ENCODE peak calls at places on chromosomes 13 and 19, in five cellular contexts. One of them, this sample, is unnamed.

GRCh38 chr19:36514012-36514612 is 14.0 kb downstream of the ZNF260 start:
- DNase-seq in neuronal stem cell: no peak
- DNase-seq in H1: no peak
- DNase-seq in IMR-90: no peak
- DNase-seq in H9: no peak
- DNase-seq in this sample: peak; percentile 54

GRCh38 chr13:33259296-33259695 is 26.3 kb downstream of the STARD13 start:
- DNase-seq in IMR-90: no peak
- DNase-seq in H9: no peak
- DNase-seq in H1: no peak
- DNase-seq in neuronal stem cell: no peak
- DNase-seq in this sample: peak; percentile 63

GRCh38 chr19:15255359-15255990 is 23.2 kb upstream of the EPHX3 start:
- DNase-seq in H9: no peak
- DNase-seq in IMR-90: no peak
- DNase-seq in neuronal stem cell: no peak
- DNase-seq in H1: no peak
- DNase-seq in this sample: no peak

GRCh38 chr13:100625447-100625846 is 36.9 kb upstream of the GGACT start:
- DNase-seq in IMR-90: no peak
- DNase-seq in H1: no peak
- DNase-seq in neuronal stem cell: no peak
- DNase-seq in H9: no peak
- DNase-seq in this sample: no peak

GRCh38 chr19:40739030-40739839 is 11.0 kb downstream of the ACTMAP start:
- DNase-seq in neuronal stem cell: no peak
- DNase-seq in IMR-90: no peak
- DNase-seq in H9: no peak
- DNase-seq in H1: no peak
- DNase-seq in this sample: no peak

GRCh38 chr13:83941669-83942335 is 59.5 kb upstream of the SLITRK1 start:
- DNase-seq in H9: peak; percentile 88
- DNase-seq in H1: no peak
- DNase-seq in IMR-90: no peak
- DNase-seq in neuronal stem cell: peak; percentile 12
- DNase-seq in this sample: peak; percentile 46

GRCh38 chr13:101140087-101140770 is 276.1 kb downstream of the NALCN start:
- DNase-seq in neuronal stem cell: no peak
- DNase-seq in H9: no peak
- DNase-seq in H1: no peak
- DNase-seq in IMR-90: no peak
- DNase-seq in this sample: no peak

GRCh38 chr13:107681611-107682010 is 533.7 kb downstream of the LIG4 start:
- DNase-seq in H1: no peak
- DNase-seq in IMR-90: no peak
- DNase-seq in H9: no peak
- DNase-seq in neuronal stem cell: no peak
- DNase-seq in this sample: no peak

GRCh38 chr13:54210397-54211050 is 1181.9 kb downstream of the OLFM4 start:
- DNase-seq in IMR-90: no peak
- DNase-seq in neuronal stem cell: no peak
- DNase-seq in H1: no peak
- DNase-seq in H9: no peak
- DNase-seq in this sample: peak; percentile 68

DNA sequence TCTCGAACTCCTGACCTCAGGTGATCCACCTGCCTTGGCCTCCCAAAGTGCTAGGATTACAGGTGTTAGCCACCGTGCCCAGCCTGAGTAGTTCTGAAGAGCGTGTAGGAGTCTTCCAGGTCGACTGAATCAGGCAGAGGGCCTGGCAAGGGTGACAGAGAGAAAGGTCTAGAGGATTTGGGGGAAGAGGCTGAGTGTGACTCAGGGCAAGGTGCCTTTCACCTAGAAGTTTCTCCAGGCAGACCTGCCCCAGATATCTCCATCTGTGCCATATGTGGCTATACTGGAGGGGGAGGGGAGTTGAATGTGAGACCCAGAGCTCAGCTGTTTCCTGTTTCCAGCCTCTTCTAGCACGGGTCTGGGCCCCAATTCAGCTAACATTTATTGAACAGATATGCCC is 1.2 kb downstream of the CCDC159 start:
- DNase-seq in IMR-90: no peak
- DNase-seq in H1: no peak
- DNase-seq in neuronal stem cell: no peak
- DNase-seq in H9: no peak
- DNase-seq in this sample: no peak
- H3K4ac ChIP-seq in IMR-90: no peak overlapping the region
- H3K4ac ChIP-seq in H1: no peak overlapping the region
- H3K4ac ChIP-seq in neuronal stem cell: no peak overlapping the region
- H3K4ac ChIP-seq in H9: no peak overlapping the region
- H3K4ac ChIP-seq in this sample: no peak overlapping the region

GRCh38 chr13:44397766-44398223 is 24.2 kb downstream of the SERP2 start:
- DNase-seq in neuronal stem cell: no peak
- DNase-seq in H1: no peak
- DNase-seq in H9: no peak
- DNase-seq in IMR-90: peak; percentile 20
- DNase-seq in this sample: no peak
- H4K8ac ChIP-seq in neuronal stem cell: no peak overlapping the region
- H4K8ac ChIP-seq in H1: no peak overlapping the region
- H4K8ac ChIP-seq in H9: no peak overlapping the region
- H4K8ac ChIP-seq in IMR-90: no peak overlapping the region
- H4K8ac ChIP-seq in this sample: no peak overlapping the region

GRCh38 chr13:28557725-28558124 is 62.8 kb upstream of the FLT1 start:
- DNase-seq in H9: no peak
- DNase-seq in neuronal stem cell: no peak
- DNase-seq in H1: no peak
- DNase-seq in IMR-90: no peak
- DNase-seq in this sample: no peak

GRCh38 chr13:28560612-28561011 is 65.7 kb upstream of the FLT1 start:
- DNase-seq in neuronal stem cell: no peak
- DNase-seq in H9: no peak
- DNase-seq in H1: no peak
- DNase-seq in IMR-90: no peak
- DNase-seq in this sample: no peak

GRCh38 chr13:28558567-28558966 is 63.6 kb upstream of the FLT1 start:
- DNase-seq in IMR-90: no peak
- DNase-seq in H9: no peak
- DNase-seq in H1: no peak
- DNase-seq in neuronal stem cell: no peak
- DNase-seq in this sample: no peak

GRCh38 chr13:28558126-28558525 is 63.2 kb upstream of the FLT1 start:
- DNase-seq in H1: no peak
- DNase-seq in IMR-90: peak; percentile 97
- DNase-seq in neuronal stem cell: no peak
- DNase-seq in H9: no peak
- DNase-seq in this sample: peak; percentile 75

DNA sequence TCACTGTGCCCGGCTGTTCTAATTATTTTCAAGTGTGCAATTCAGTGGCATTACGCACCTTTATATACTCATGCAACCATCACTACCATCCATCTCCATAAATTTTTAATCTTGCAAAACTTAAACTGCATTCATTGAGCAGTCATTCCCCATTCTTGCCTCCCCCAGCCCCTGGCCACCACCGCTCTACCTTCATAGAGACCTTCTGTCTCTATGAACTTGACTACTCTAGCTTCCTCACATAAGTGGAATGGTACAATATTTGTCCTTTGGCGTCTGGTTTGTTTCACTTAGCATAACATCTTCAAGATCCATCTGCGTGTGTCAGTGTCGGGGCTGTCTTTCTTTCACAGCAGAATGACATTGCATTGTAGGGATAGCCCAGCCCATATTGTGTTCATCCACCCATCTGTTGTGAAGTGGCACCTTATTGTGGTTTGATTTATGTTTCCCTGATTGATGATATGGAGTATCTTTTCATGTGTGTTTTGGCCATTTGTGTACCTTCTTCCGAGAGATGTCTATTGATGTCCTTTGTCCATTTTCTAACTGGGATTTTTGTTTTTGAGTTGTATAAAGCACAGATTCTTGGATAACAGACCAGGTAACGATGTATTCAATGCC is 64.8 kb upstream of the FLT1 start:
- DNase-seq in IMR-90: no peak
- DNase-seq in H1: no peak
- DNase-seq in neuronal stem cell: no peak
- DNase-seq in H9: no peak
- DNase-seq in this sample: no peak
- H3K4ac ChIP-seq in IMR-90: peak overlapping the region; percentile 68
- H3K4ac ChIP-seq in H1: no peak overlapping the region
- H3K4ac ChIP-seq in neuronal stem cell: no peak overlapping the region
- H3K4ac ChIP-seq in H9: no peak overlapping the region
- H3K4ac ChIP-seq in this sample: no peak overlapping the region

GRCh38 chr13:93724187-93724586 is 497.6 kb downstream of the GPC6 start:
- DNase-seq in neuronal stem cell: no peak
- DNase-seq in H9: no peak
- DNase-seq in IMR-90: peak; percentile 61
- DNase-seq in H1: no peak
- DNase-seq in this sample: no peak

GRCh38 chr13:93729383-93729782 is 502.8 kb downstream of the GPC6 start:
- DNase-seq in neuronal stem cell: no peak
- DNase-seq in H9: no peak
- DNase-seq in H1: no peak
- DNase-seq in IMR-90: no peak
- DNase-seq in this sample: no peak

GRCh38 chr13:93730780-93731179 is 504.2 kb downstream of the GPC6 start:
- DNase-seq in H1: no peak
- DNase-seq in IMR-90: peak; percentile 36
- DNase-seq in neuronal stem cell: no peak
- DNase-seq in H9: no peak
- DNase-seq in this sample: no peak

GRCh38 chr13:93726173-93727019 is 499.8 kb downstream of the GPC6 start:
- DNase-seq in H9: no peak
- DNase-seq in H1: no peak
- DNase-seq in neuronal stem cell: no peak
- DNase-seq in IMR-90: no peak
- DNase-seq in this sample: peak; percentile 25

DNA sequence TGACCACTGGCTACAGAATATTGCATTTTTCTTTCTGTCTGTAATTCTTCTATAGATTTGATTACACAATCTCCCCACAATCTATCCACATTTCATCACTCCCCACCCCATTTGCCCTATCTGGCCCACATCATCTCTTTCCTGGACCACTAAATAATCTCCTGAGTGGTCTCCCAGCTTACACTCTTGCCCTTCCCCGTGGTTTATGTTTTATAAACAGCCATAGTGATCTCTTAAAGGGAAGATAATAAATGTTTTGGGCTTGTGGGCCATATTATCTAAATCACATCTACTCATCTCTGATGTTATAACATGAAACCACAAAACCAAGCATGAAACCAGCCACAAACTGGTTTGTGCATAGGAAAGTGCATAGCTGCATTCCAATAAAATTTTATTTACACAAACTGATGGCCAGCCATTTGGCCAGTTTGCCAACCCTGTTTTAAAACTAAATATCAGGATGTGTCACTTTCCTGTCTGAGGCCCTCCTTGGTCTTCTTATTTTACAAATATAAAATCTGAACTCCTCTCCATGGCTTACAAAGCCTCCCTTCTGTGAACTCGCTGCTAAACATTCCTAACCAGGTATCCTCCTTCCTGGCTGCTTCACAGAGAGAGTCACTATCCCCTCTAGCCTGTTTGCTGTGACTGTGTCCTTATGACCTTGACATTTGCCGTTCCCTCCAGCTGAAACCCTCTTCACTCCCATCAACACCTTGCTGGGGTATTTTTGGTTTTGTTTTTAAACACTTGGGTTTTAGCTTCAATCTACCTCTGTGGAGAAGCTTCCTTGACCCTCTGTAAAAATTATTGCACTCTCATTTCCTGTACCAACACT is 500.9 kb downstream of the GPC6 start:
- DNase-seq in IMR-90: peak; percentile 82
- DNase-seq in H9: no peak
- DNase-seq in H1: no peak
- DNase-seq in neuronal stem cell: no peak
- DNase-seq in this sample: peak; percentile 16
- H4K8ac ChIP-seq in IMR-90: peak overlapping the region; percentile 69
- H4K8ac ChIP-seq in H9: no peak overlapping the region
- H4K8ac ChIP-seq in H1: no peak overlapping the region
- H4K8ac ChIP-seq in neuronal stem cell: no peak overlapping the region
- H4K8ac ChIP-seq in this sample: no peak overlapping the region

GRCh38 chr19:34193439-34193838 is 21.1 kb downstream of the LSM14A start:
- DNase-seq in H1: no peak
- DNase-seq in H9: no peak
- DNase-seq in IMR-90: no peak
- DNase-seq in neuronal stem cell: no peak
- DNase-seq in this sample: no peak
- H3K4ac ChIP-seq in H1: no peak overlapping the region
- H3K4ac ChIP-seq in H9: no peak overlapping the region
- H3K4ac ChIP-seq in IMR-90: no peak overlapping the region
- H3K4ac ChIP-seq in neuronal stem cell: no peak overlapping the region
- H3K4ac ChIP-seq in this sample: no peak overlapping the region

GRCh38 chr19:42402376-42403116 is 12.4 kb upstream of the CNFN start:
- DNase-seq in H9: no peak
- DNase-seq in IMR-90: no peak
- DNase-seq in H1: no peak
- DNase-seq in neuronal stem cell: no peak
- DNase-seq in this sample: no peak

GRCh38 chr19:42397315-42398166 is 7.4 kb upstream of the CNFN start:
- DNase-seq in H1: no peak
- DNase-seq in IMR-90: no peak
- DNase-seq in neuronal stem cell: no peak
- DNase-seq in H9: no peak
- DNase-seq in this sample: no peak

GRCh38 chr19:42400404-42400803 is 10.3 kb upstream of the CNFN start:
- DNase-seq in IMR-90: no peak
- DNase-seq in H1: no peak
- DNase-seq in neuronal stem cell: no peak
- DNase-seq in H9: no peak
- DNase-seq in this sample: no peak

GRCh38 chr19:42403586-42403985 is 13.5 kb upstream of the CNFN start:
- DNase-seq in H1: no peak
- DNase-seq in H9: no peak
- DNase-seq in neuronal stem cell: no peak
- DNase-seq in IMR-90: no peak
- DNase-seq in this sample: peak; percentile 73

DNA sequence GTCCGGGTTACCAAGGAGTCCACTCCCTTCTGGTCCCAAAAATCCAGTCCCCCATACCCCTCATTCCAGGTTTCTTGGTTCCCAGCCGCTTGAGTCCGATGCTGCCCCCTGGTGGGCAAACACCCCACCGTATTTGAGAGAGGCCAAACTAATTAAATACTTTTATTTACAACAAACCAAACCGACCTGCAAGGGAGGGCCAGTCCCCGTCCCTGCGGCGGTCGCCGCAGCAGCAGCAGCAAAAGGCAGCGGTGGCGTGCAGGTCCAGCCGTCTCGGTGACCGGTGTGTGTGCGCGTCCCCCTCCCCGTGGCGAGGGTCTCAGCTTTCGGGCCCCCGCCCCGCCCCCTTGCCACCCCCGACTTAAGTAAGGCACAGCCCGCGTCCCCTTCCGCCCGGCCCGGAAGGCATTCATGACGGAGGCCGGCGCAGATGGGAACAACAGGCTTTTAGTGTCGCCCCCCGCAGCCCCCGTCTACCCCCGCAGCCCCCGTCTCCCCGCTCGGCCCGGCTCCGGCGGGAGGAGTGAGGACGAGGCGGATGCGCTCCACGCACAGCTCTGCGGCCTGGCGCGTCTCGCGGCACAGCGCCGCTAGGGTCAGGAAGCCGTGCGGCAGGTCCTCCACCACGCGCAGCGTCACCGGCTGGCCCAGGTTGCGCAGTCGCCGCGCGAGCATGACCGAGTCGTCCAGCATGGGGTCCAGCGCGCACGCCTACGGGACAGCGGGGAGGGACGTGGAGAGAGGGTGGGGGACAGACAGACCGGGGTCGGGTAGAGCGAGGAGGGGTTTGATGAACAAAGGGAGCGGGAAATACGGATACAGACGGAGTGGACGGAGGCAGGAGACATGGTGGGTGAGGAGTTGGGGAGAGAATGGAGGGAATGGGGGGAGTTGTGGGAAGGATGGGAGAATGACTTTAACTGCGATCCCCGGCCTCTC is 11.5 kb upstream of the CNFN start:
- DNase-seq in IMR-90: peak; percentile 73
- DNase-seq in neuronal stem cell: peak; percentile 84
- DNase-seq in H9: peak; percentile 84
- DNase-seq in H1: peak; percentile 78
- DNase-seq in this sample: peak; percentile 86
- H4K8ac ChIP-seq in IMR-90: no peak overlapping the region
- H4K8ac ChIP-seq in neuronal stem cell: no peak overlapping the region
- H4K8ac ChIP-seq in H9: no peak overlapping the region
- H4K8ac ChIP-seq in H1: peak overlapping the region; percentile 89
- H4K8ac ChIP-seq in this sample: no peak overlapping the region

This sample was measured in mesendoderm.